ENCODE peak calls at places on chromosomes 3 and 15, in four cellular contexts. U, A, O and Q are unnamed samples.

GRCh38 chr3:179069762-179070390 is 1.7 kb downstream of the ZMAT3 start:
- DNase-seq in U (no peak), A (peak; percentile 34), O (no peak), Q (no peak)

GRCh38 chr15:88897456-88898194 is 2.3 kb upstream of the HAPLN3 start:
- DNase-seq in U (peak; percentile 85), A (peak; percentile 82), O (peak; percentile 81), Q (no peak)

GRCh38 chr3:17122758-17123157 is 238.0 kb downstream of the PLCL2 start:
- DNase-seq in U (no peak), A (no peak), O (no peak), Q (no peak)

GRCh38 chr15:67840747-67841634 is 1.1 kb upstream of the RNU6-1 start:
- DNase-seq in U (peak; percentile 33), A (peak; percentile 53), O (no peak), Q (no peak)

GRCh38 chr3:146590521-146590920 is 14.6 kb downstream of the PLSCR5 start:
- DNase-seq in U (no peak), A (no peak), O (peak; percentile 7), Q (peak; percentile 12)

GRCh38 chr3:32106929-32107362 is 526 bp downstream of the GPD1L start:
- DNase-seq in U (peak; percentile 85), A (peak; percentile 63), O (no peak), Q (no peak)

GRCh38 chr3:159856496-159857098 is 132.0 kb upstream of the IL12A start:
- DNase-seq in U (no peak), A (no peak), O (no peak), Q (no peak)

GRCh38 chr15:49155834-49156627 is 632 bp upstream of the COPS2 start:
- DNase-seq in U (peak; percentile 24), A (peak; percentile 46), O (peak; percentile 22), Q (no peak)

GRCh38 chr3:150875548-150875947 is 29.7 kb downstream of the MINDY4B start:
- DNase-seq in U (no peak), A (no peak), O (no peak), Q (no peak)

GRCh38 chr3:131856171-131856570 is 178.6 kb downstream of the CPNE4 start:
- DNase-seq in U (no peak), A (no peak), O (no peak), Q (no peak)

GRCh38 chr3:117790256-117790987 is 1080.8 kb downstream of the TUSC7 start:
- DNase-seq in U (no peak), A (no peak), O (no peak), Q (no peak)

GRCh38 chr3:54902286-54902685 is 25.6 kb downstream of the LRTM1 start:
- DNase-seq in U (no peak), A (no peak), O (no peak), Q (no peak)

GRCh38 chr15:84762840-84763572 is 14.6 kb downstream of the ZNF592 start:
- DNase-seq in U (no peak), A (no peak), O (no peak), Q (no peak)

GRCh38 chr3:12178091-12178820 is 19.5 kb upstream of the TIMP4 start:
- DNase-seq in U (no peak), A (peak; percentile 90), O (no peak), Q (no peak)

GRCh38 chr15:99438691-99439523 is 126.9 kb upstream of the MEF2A start:
- DNase-seq in U (peak; percentile 4), A (no peak), O (no peak), Q (no peak)

GRCh38 chr15:89998141-89998661 is 2.9 kb upstream of the ZNF710 start:
- DNase-seq in U (no peak), A (peak; percentile 83), O (no peak), Q (no peak)

GRCh38 chr3:149971403-149972075 is 844 bp upstream of the PFN2 start:
- DNase-seq in U (peak; percentile 73), A (peak; percentile 74), O (peak; percentile 43), Q (no peak)

GRCh38 chr15:70863450-70864218 is 9.7 kb upstream of the LARP6 start:
- DNase-seq in U (no peak), A (peak; percentile 88), O (peak; percentile 40), Q (no peak)

GRCh38 chr15:36334059-36334458 is 245.4 kb upstream of the CDIN1 start:
- DNase-seq in U (no peak), A (peak; percentile 48), O (no peak), Q (no peak)

GRCh38 chr3:140447136-140447535 is 230.7 kb upstream of the TRIM42 start:
- DNase-seq in U (no peak), A (peak; percentile 61), O (no peak), Q (no peak)

GRCh38 chr3:174191380-174191779 is 667.8 kb upstream of the NAALADL2 start:
- DNase-seq in U (no peak), A (no peak), O (no peak), Q (no peak)

GRCh38 chr15:50873935-50874353 is 34.5 kb upstream of the AP4E1 start:
- DNase-seq in U (no peak), A (peak; percentile 35), O (no peak), Q (no peak)

GRCh38 chr3:24510030-24510648 is 15.5 kb upstream of the THRB start:
- DNase-seq in U (no peak), A (no peak), O (no peak), Q (no peak)

GRCh38 chr3:182366746-182367145 is 426.6 kb upstream of the ATP11B start:
- DNase-seq in U (no peak), A (no peak), O (no peak), Q (no peak)

GRCh38 chr3:114506622-114507300 is 212.9 kb downstream of the TIGIT start:
- DNase-seq in U (no peak), A (no peak), O (no peak), Q (no peak)

GRCh38 chr3:2024037-2024436 is 74.6 kb upstream of the CNTN4 start:
- DNase-seq in U (no peak), A (peak; percentile 48), O (no peak), Q (peak; percentile 44)

GRCh38 chr3:197352382-197352781 is 54.0 kb upstream of the DLG1 start:
- DNase-seq in U (no peak), A (no peak), O (no peak), Q (no peak)

GRCh38 chr3:9803494-9803893 is 6.6 kb upstream of the TTLL3 start:
- DNase-seq in U (no peak), A (no peak), O (no peak), Q (no peak)

GRCh38 chr3:32442766-32443165 is 51.1 kb downstream of the CMTM7 start:
- DNase-seq in U (no peak), A (peak; percentile 67), O (no peak), Q (no peak)

GRCh38 chr15:79432345-79433311 is 492 bp downstream of the MINAR1 start:
- DNase-seq in U (no peak), A (no peak), O (no peak), Q (no peak)

GRCh38 chr3:160154033-160154432 is 71.2 kb upstream of the C3orf80 start:
- DNase-seq in U (no peak), A (peak; percentile 56), O (no peak), Q (no peak)

GRCh38 chr3:135895106-135895733 is 70.3 kb upstream of the PPP2R3A start:
- DNase-seq in U (peak; percentile 88), A (peak; percentile 88), O (peak; percentile 72), Q (peak; percentile 71)

GRCh38 chr3:18134386-18135082 is 290.6 kb downstream of the SATB1 start:
- DNase-seq in U (no peak), A (peak; percentile 85), O (peak; percentile 2), Q (no peak)

GRCh38 chr15:49888341-49888693 is 230.7 kb downstream of the ATP8B4 start:
- DNase-seq in U (no peak), A (no peak), O (no peak), Q (no peak)